ENCODE peak calls at places on chromosomes 16 and 17, in four cellular contexts. G is GM23338, K is HCT116, P is GM23248. T is an unnamed sample.

GRCh38 chr16:80610489-80611156 is 69.8 kb downstream of the DYNLRB2 start:
- DNase-seq in K (no peak), P (peak), G (no peak), T (no peak)

GRCh38 chr16:47574091-47575054 is 113.2 kb downstream of the PHKB start:
- DNase-seq in P (peak), G (peak), K (no peak), T (no peak)

GRCh38 chr17:44872131-44872768 is 24.6 kb downstream of the HIGD1B start:
- DNase-seq in K (no peak), P (peak), G (no peak), T (no peak)

GRCh38 chr17:29151567-29151966 is 28.6 kb downstream of the MYO18A start:
- DNase-seq in G (no peak), P (peak), K (peak), T (no peak)

GRCh38 chr16:81817296-81817695 is 38.2 kb downstream of the PLCG2 start:
- DNase-seq in G (no peak), P (no peak), K (no peak), T (no peak)

GRCh38 chr17:51846561-51846960 is 312.0 kb downstream of the CA10 start:
- DNase-seq in K (no peak), P (no peak), G (no peak), T (no peak)

GRCh38 chr17:69401251-69401650 is 13.2 kb upstream of the MAP2K6 start:
- DNase-seq in P (no peak), G (no peak), K (no peak), T (no peak)

GRCh38 chr16:72188512-72188911 is 16.6 kb upstream of the PMFBP1 start:
- DNase-seq in K (no peak), G (no peak), P (no peak), T (no peak)

GRCh38 chr16:25224731-25225319 is 8.1 kb downstream of the AQP8 start:
- DNase-seq in K (no peak), G (no peak), P (no peak), T (no peak)

GRCh38 chr17:1999557-2000251 is 25.4 kb downstream of the RTN4RL1 start:
- DNase-seq in G (peak), K (no peak), P (peak), T (peak)

GRCh38 chr17:5825717-5826330 is 241.5 kb upstream of the NLRP1 start:
- DNase-seq in K (no peak), G (no peak), P (no peak), T (no peak)

GRCh38 chr17:43917348-43918025 is 10.2 kb upstream of the MPP2 start:
- DNase-seq in K (no peak), G (peak), P (peak), T (peak)

GRCh38 chr17:75093543-75094158 is 5.9 kb downstream of the SLC16A5 start:
- DNase-seq in P (no peak), G (no peak), K (no peak), T (no peak)

GRCh38 chr17:43578352-43578698 is 32.2 kb upstream of the ETV4 start:
- DNase-seq in K (no peak), P (no peak), G (no peak), T (no peak)

GRCh38 chr17:40497704-40498103 is 3.7 kb downstream of the TNS4 start:
- DNase-seq in P (peak), K (no peak), G (no peak), T (no peak)

GRCh38 chr16:10552998-10553491 is 27.4 kb downstream of the EMP2 start:
- DNase-seq in K (no peak), G (peak), P (no peak), T (no peak)

GRCh38 chr16:27341971-27342370 is 28.2 kb downstream of the IL4R start:
- DNase-seq in K (no peak), P (no peak), G (no peak), T (no peak)

GRCh38 chr17:64295146-64295545 is 32.1 kb upstream of the TEX2 start:
- DNase-seq in G (no peak), P (no peak), K (no peak), T (no peak)

GRCh38 chr17:56603486-56604238 is 10.2 kb downstream of the NOG start:
- DNase-seq in K (no peak), G (no peak), P (no peak), T (no peak)

GRCh38 chr17:29615048-29615385 is 7.7 kb downstream of the CORO6 start:
- DNase-seq in P (peak), K (no peak), G (peak), T (no peak)

GRCh38 chr16:376817-377418 is 4.9 kb downstream of the PGAP6 start:
- DNase-seq in P (no peak), K (no peak), G (no peak), T (no peak)

GRCh38 chr17:36544049-36544319 is 735 bp upstream of the GGNBP2 start:
- DNase-seq in G (peak), K (no peak), P (peak), T (peak)

GRCh38 chr17:5128905-5129535 is 13.2 kb downstream of the USP6 start:
- DNase-seq in P (no peak), K (no peak), G (no peak), T (no peak)

GRCh38 chr16:16780588-16780987 is 401.6 kb downstream of the NPIPA7 start:
- DNase-seq in K (no peak), P (no peak), G (peak), T (no peak)

GRCh38 chr17:8384801-8385335 is 1.9 kb upstream of the RPL26 start:
- DNase-seq in G (peak), P (peak), K (peak), T (peak)
- H3K4me2 ChIP-seq in G (peak), P (peak), K (peak), T (peak)

GRCh38 chr17:50468120-50469004 is at the start of gene CHAD:
- DNase-seq in G (peak), K (no peak), P (peak), T (no peak)
- H3K4me3 ChIP-seq in G (peak), K (no peak), P (peak), T (peak)

GRCh38 chr17:55264640-55265298 is at the start of gene HLF:
- DNase-seq in G (peak), P (peak), K (peak), T (peak)
- TF ChIP-seq EZH2phosphoT487 in G (no peak), P (no peak), K (no peak), T (peak)

DNA sequence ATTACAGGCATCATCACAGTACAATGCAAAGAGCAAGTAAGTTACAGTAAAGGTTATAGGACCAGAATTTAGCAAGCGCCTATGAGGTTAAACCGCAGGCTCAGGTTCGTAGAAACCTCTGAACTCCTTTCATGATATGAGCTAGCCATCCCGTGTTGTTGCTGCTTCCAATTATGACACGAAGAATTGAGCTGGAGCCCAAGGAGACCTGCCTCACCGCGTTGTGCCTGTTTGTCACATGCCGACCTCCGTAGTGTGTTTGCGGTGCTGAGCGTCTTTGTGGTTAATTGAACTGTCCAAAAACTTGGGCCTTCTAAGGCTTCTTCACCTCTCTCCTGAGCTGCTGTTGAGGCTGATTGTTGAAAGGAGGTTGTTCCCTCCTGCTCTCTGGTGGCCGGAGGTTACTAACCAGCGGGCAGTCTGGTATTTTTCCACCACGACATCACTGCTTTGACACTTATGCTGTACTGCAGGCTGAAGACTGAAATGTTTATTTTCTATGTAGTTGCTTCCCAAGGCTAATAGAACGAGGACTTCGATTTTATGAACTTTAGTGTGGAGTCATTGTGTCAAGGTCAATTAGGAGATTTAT is 67.5 kb downstream of the SEC14L1 start:
- DNase-seq in K (no peak), P (peak), G (peak), T (peak)
- H3K4me2 ChIP-seq in K (no peak), P (no peak), G (no peak), T (peak)

GRCh38 chr17:21119247-21119944 is 7.4 kb upstream of the DHRS7B start:
- DNase-seq in G (peak), P (peak), K (peak), T (peak)
- H3K4me3 ChIP-seq in G (peak), P (peak), K (no peak), T (no peak)

DNA sequence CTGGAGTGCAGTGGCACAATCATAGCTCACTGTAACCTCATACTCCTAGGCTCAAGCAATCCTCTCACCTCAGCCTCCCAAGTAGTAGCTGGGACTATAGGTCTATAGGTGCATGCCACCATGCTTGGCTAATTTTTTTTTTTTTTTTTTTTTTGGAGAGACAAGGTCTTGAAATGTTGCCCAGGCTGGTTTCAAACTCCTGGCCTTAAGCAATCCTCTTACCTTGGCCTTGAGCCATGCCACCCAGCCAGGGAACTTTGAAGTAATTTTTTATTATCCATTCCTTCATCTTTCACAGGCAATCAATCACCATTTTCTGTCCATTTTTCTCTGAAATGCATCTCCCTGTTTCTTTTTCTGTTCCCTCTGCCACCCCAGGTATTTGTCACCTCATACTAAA is 6.3 kb upstream of the PSMD7 start:
- DNase-seq in K (no peak), P (no peak), G (no peak), T (no peak)
- TF ChIP-seq EZH2phosphoT487 in K (no peak), P (no peak), G (no peak), T (no peak)

DNA sequence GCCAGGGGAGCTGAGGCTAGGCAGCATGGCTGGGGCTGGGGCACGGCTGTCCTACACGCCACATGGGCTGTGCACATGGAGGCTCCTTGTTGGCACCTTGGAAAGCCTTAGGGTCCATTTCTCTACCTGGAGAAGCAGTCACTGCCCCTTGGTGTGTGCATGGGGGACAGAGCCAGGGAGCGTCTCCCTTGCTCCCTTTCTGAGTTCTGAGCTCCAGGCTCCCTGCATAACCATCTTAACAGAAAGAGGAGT is 266.8 kb downstream of the ENGASE start:
- DNase-seq in G (no peak), K (no peak), P (no peak), T (no peak)
- H3K4me2 ChIP-seq in G (no peak), K (no peak), P (no peak), T (no peak)

GRCh38 chr17:73343168-73343634 is 31.4 kb upstream of the CDC42EP4 start:
- DNase-seq in G (peak), P (peak), K (no peak), T (peak)
- H3K4me3 ChIP-seq in G (peak), P (peak), K (no peak), T (no peak)

DNA sequence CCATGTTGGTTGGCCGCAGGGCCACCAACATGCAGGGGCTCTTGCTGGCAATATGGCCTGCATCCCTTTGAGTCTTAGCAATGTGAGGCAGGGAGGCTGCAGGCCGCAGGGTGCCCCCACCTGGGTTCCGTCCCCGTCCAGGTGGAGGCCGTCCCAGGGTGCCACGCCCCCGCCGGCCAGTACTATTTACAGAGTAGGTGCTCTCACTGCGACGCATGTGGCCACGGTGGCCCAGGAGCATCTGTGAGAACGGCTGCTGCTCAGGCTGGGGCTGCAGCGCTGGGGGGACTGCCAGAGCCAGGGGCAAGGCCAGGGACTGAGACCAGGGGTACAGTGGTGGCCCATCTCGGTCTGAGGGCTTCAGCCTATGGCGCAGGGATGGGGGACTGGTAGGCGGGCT is 3.6 kb downstream of the MATCAP1 start:
- DNase-seq in P (no peak), K (no peak), G (no peak), T (no peak)
- TF ChIP-seq EZH2phosphoT487 in P (no peak), K (no peak), G (no peak), T (no peak)

GRCh38 chr16:68548947-68549346 is 9.9 kb downstream of the ZFP90 start:
- DNase-seq in P (no peak), G (no peak), K (no peak), T (no peak)

GRCh38 chr16:68553186-68553585 is 14.1 kb downstream of the ZFP90 start:
- DNase-seq in G (no peak), P (no peak), K (no peak), T (no peak)
- H3K4me2 ChIP-seq in G (no peak), P (no peak), K (no peak), T (no peak)